ENCODE peak calls at places on chromosomes 4 and X, in eight cellular contexts. T is neural crest cell; J is psoas muscle; C is activated CD8-positive, alpha-beta memory T cell treated with anti-CD3 and anti-CD28 coated beads, Interleukin-2, amount 10 ng/mL, durations not matched to agents 7 days and 5 days; Q is iris pigment epithelial cell; H is amygdala; L is stomach; W is activated naive CD4-positive, alpha-beta T cell treated with Interleukin-2 at 50 U/mL for 16 hours. Z is an unnamed sample.

GRCh38 chr4:98260047-98260578 is 1.1 kb upstream of the RAP1GDS1 start:
- DNase-seq in T (peak; percentile 35), Q (peak; percentile 32), H (peak; percentile 46), J (peak; percentile 69), C (no peak), L (peak; percentile 56), W (no peak), Z (peak; percentile 33)

GRCh38 chr4:10643600-10644425 is 40.8 kb downstream of the CLNK start:
- DNase-seq in Q (no peak), C (no peak), T (no peak), H (no peak), J (no peak), L (no peak), W (no peak), Z (peak; percentile 23)

GRCh38 chr4:4840351-4840750 is 19.1 kb upstream of the MSX1 start:
- DNase-seq in W (no peak), J (peak; percentile 35), Q (no peak), T (no peak), C (no peak), H (no peak), L (no peak), Z (no peak)

GRCh38 chrX:18833071-18833731 is 125.8 kb downstream of the PPEF1 start:
- DNase-seq in L (no peak), C (no peak), H (no peak), Q (no peak), W (no peak), T (no peak), J (peak; percentile 84), Z (peak; percentile 13)

GRCh38 chr4:23097251-23097650 is 404.5 kb downstream of the GBA3 start:
- DNase-seq in T (no peak), H (no peak), C (no peak), J (no peak), Q (peak; percentile 45), L (no peak), W (no peak), Z (peak; percentile 85)

GRCh38 chr4:39178706-39179105 is 3.6 kb upstream of the WDR19 start:
- DNase-seq in W (no peak), Q (peak; percentile 10), L (no peak), T (no peak), H (no peak), J (no peak), C (no peak), Z (peak; percentile 2)

GRCh38 chr4:25235401-25235800 is 1.6 kb downstream of the PI4K2B start:
- DNase-seq in W (no peak), T (no peak), J (no peak), H (no peak), Q (no peak), C (no peak), L (no peak), Z (peak; percentile 4)

GRCh38 chrX:40733691-40734090 is 1.7 kb downstream of the MED14 start:
- DNase-seq in T (no peak), H (no peak), W (no peak), Q (no peak), J (no peak), L (no peak), C (no peak), Z (no peak)

GRCh38 chr4:184417802-184418511 is 56.4 kb downstream of the IRF2 start:
- DNase-seq in W (peak; percentile 14), J (no peak), H (no peak), Q (peak; percentile 88), T (no peak), C (peak; percentile 49), L (no peak), Z (peak; percentile 92)

GRCh38 chrX:37745354-37745753 is 34.5 kb upstream of the CYBB start:
- DNase-seq in J (peak; percentile 80), L (peak; percentile 76), H (peak; percentile 2), Q (peak; percentile 66), T (peak; percentile 57), C (peak; percentile 87), W (peak; percentile 75), Z (peak; percentile 68)

GRCh38 chr4:10403633-10404445 is 53.4 kb downstream of the ZNF518B start:
- DNase-seq in W (no peak), C (no peak), J (no peak), T (peak; percentile 12), L (no peak), Q (peak; percentile 39), H (no peak), Z (peak; percentile 70)

GRCh38 chr4:123651127-123651526 is 254.5 kb downstream of the SPRY1 start:
- DNase-seq in J (no peak), Q (no peak), W (no peak), C (no peak), H (no peak), L (no peak), T (no peak), Z (no peak)

GRCh38 chrX:330726-331144 is 12.1 kb upstream of the GTPBP6 start:
- DNase-seq in L (no peak), Q (no peak), W (no peak), C (no peak), J (peak; percentile 47), H (no peak), T (no peak), Z (no peak)

GRCh38 chr4:173960398-173960797 is 323.1 kb downstream of the FBXO8 start:
- DNase-seq in C (no peak), J (no peak), T (no peak), Q (no peak), W (no peak), H (no peak), L (no peak), Z (no peak)

GRCh38 chrX:150199181-150199580 is 163.9 kb upstream of the MAMLD1 start:
- DNase-seq in H (no peak), T (no peak), Q (no peak), L (no peak), W (no peak), C (no peak), J (no peak), Z (no peak)

GRCh38 chr4:43330288-43330687 is 437.8 kb downstream of the GRXCR1 start:
- DNase-seq in C (no peak), Q (peak; percentile 76), J (no peak), H (no peak), W (no peak), T (no peak), L (no peak), Z (no peak)

GRCh38 chrX:39730671-39731389 is 366.9 kb downstream of the BCOR start:
- DNase-seq in W (peak; percentile 59), L (peak; percentile 69), C (peak; percentile 66), Q (peak; percentile 74), H (peak; percentile 15), T (peak; percentile 34), J (peak; percentile 82), Z (peak; percentile 91)

GRCh38 chr4:170306208-170306607 is 216.5 kb upstream of the AADAT start:
- DNase-seq in W (no peak), L (no peak), T (no peak), C (no peak), H (no peak), J (no peak), Q (no peak), Z (no peak)

GRCh38 chr4:105022811-105023667 is 123.6 kb upstream of the TET2 start:
- DNase-seq in H (no peak), Q (peak; percentile 33), L (no peak), T (no peak), W (no peak), J (no peak), C (no peak), Z (peak; percentile 94)

GRCh38 chrX:63349307-63349706 is 1.8 kb downstream of the SPIN4 start:
- DNase-seq in H (no peak), Q (no peak), W (no peak), T (no peak), J (no peak), L (no peak), C (no peak), Z (peak; percentile 17)

GRCh38 chr4:185257694-185258093 is 48.3 kb downstream of the SNX25 start:
- DNase-seq in J (no peak), L (no peak), C (no peak), T (no peak), W (no peak), Q (no peak), H (no peak), Z (no peak)

GRCh38 chr4:7398104-7398423 is 36.7 kb downstream of the PSAPL1 start:
- DNase-seq in C (peak; percentile 36), H (no peak), L (no peak), T (no peak), J (no peak), W (no peak), Q (peak; percentile 45), Z (peak; percentile 31)

GRCh38 chrX:152869972-152870371 is 27.9 kb upstream of the ZNF185 start:
- DNase-seq in J (no peak), L (no peak), T (no peak), H (no peak), C (no peak), Q (no peak), W (no peak), Z (no peak)

GRCh38 chrX:34521563-34521962 is 135.5 kb downstream of the TMEM47 start:
- DNase-seq in L (no peak), Q (peak; percentile 8), C (no peak), H (no peak), T (no peak), W (no peak), J (no peak), Z (peak; percentile 23)

GRCh38 chr4:100288167-100288566 is 97.9 kb upstream of the DDIT4L start:
- DNase-seq in C (no peak), T (no peak), W (no peak), J (no peak), L (no peak), H (no peak), Q (peak; percentile 53), Z (peak; percentile 87)

GRCh38 chr4:62292911-62293310 is 1092.8 kb downstream of the ADGRL3 start:
- DNase-seq in L (no peak), J (no peak), T (no peak), H (no peak), Q (no peak), W (no peak), C (no peak), Z (no peak)

GRCh38 chrX:42934020-42934701 is 156.2 kb upstream of the PPP1R2C start:
- DNase-seq in T (no peak), H (no peak), C (peak; percentile 79), J (no peak), L (no peak), Q (peak; percentile 51), W (peak; percentile 2), Z (peak; percentile 40)

GRCh38 chr4:763191-763810 is 57.7 kb downstream of the PCGF3 start:
- DNase-seq in J (peak; percentile 26), Q (no peak), W (no peak), H (no peak), C (no peak), T (no peak), L (no peak), Z (no peak)

GRCh38 chr4:148079945-148080344 is 348.1 kb downstream of the ARHGAP10 start:
- DNase-seq in Q (no peak), C (no peak), H (no peak), W (no peak), J (no peak), L (no peak), T (no peak), Z (no peak)

GRCh38 chr4:16802044-16802443 is 96.4 kb downstream of the LDB2 start:
- DNase-seq in W (no peak), Q (no peak), T (no peak), L (no peak), J (no peak), C (no peak), H (no peak), Z (no peak)

GRCh38 chrX:287670-288069 is 6.5 kb downstream of the PLCXD1 start:
- DNase-seq in H (no peak), J (no peak), W (no peak), T (no peak), L (no peak), Q (no peak), C (no peak), Z (no peak)

GRCh38 chr4:129488427-129488826 is 392.5 kb downstream of the C4orf33 start:
- DNase-seq in H (no peak), C (no peak), L (no peak), W (no peak), T (no peak), J (no peak), Q (no peak), Z (no peak)

GRCh38 chrX:65300104-65300809 is 234.3 kb downstream of the LAS1L start:
- DNase-seq in Q (no peak), J (no peak), T (no peak), H (no peak), W (no peak), C (no peak), L (no peak), Z (no peak)

GRCh38 chr4:84530871-84531270 is 31.8 kb upstream of the NKX6-1 start:
- DNase-seq in H (no peak), C (no peak), L (no peak), W (no peak), J (no peak), T (no peak), Q (peak; percentile 63), Z (peak; percentile 90)

Z was measured in M059J.